ENCODE peak calls at places on chromosome 12, in six cellular contexts. V is aorta; F is CD8-positive, alpha-beta memory T cell; W is Panc1; O is right lobe of liver; D is spleen. B is an unnamed sample.
A peak's percentile ranks its signal among the peaks of the same experiment; 100 is the strongest.

GRCh38 chr12:18861287-18861858 is 123.5 kb downstream of the CAPZA3 start:
- DNase-seq in D (no peak), F (no peak), W (no peak), O (no peak), V (no peak), B (no peak)

GRCh38 chr12:132471011-132471857 is 18.7 kb upstream of the FBRSL1 start:
- DNase-seq in W (no peak), D (peak; percentile 79), O (no peak), V (no peak), F (no peak), B (no peak)

GRCh38 chr12:111057726-111058125 is 137.3 kb upstream of the MYL2 start:
- DNase-seq in O (no peak), W (no peak), V (no peak), D (no peak), F (no peak), B (no peak)

GRCh38 chr12:131383741-131384543 is 326.9 kb upstream of the SFSWAP start:
- DNase-seq in V (no peak), F (no peak), O (no peak), D (peak; percentile 58), W (no peak), B (no peak)

GRCh38 chr12:12915654-12916053 is 24.3 kb downstream of the GPRC5A start:
- DNase-seq in D (no peak), F (no peak), W (no peak), V (no peak), O (no peak), B (no peak)

GRCh38 chr12:91111366-91112321 is at the start of gene LUM:
- DNase-seq in D (no peak), F (no peak), V (peak; percentile 60), W (no peak), O (no peak), B (no peak)

GRCh38 chr12:46507766-46508165 is 135.2 kb upstream of the SLC38A2 start:
- DNase-seq in V (no peak), F (no peak), D (no peak), W (no peak), O (no peak), B (no peak)

GRCh38 chr12:89932950-89933349 is 224.3 kb upstream of the ATP2B1 start:
- DNase-seq in W (no peak), V (no peak), O (no peak), D (no peak), F (no peak), B (no peak)

GRCh38 chr12:54039417-54040147 is 6.7 kb downstream of the HOXC5 start:
- DNase-seq in F (no peak), D (no peak), W (no peak), O (no peak), V (peak; percentile 79), B (no peak)

GRCh38 chr12:2194060-2194459 is 141.3 kb downstream of the CACNA1C start:
- DNase-seq in W (no peak), D (no peak), F (no peak), V (no peak), O (no peak), B (no peak)
- H3K27ac ChIP-seq in W (no peak overlapping the region), D (no peak overlapping the region), F (no peak overlapping the region), V (no peak overlapping the region), O (no peak overlapping the region), B (no peak overlapping the region)

DNA sequence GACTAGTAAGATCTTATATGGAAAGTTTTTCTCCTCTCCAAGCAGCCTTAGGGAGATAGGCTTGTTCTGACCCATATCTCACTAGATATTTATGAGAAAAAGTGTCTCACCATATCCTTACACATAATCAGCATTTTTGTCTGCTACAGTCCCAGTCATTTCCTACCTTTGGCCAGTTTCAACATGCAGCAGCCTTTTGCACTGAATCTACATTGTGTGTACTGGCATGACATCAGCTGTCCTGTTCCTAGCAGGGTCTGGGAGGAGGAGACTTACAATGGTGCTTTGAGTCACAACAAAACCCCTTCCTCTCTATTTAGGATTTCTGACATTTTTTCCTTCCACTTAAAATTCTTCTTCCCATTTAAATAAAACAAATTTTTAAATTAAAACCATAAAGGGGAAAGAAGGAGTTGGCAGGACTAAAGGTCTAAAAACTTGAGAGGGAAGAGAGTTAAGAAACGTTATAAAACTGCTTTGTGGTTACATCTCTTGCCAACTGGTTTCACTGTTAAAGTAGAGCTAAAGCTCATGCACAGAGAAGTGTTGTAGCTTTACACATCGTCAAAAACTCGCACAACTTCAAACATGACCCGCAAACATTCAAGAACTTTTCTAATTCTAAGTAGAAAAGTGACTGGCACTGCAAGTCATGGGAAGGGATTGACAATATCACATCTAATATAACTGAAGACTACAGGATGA is 53.3 kb upstream of the CERS5 start:
- DNase-seq in V (no peak), D (no peak), W (no peak), O (no peak), F (no peak), B (no peak)
- H3K4me1 ChIP-seq in V (peaks cover 7% of the 10 kb centered on the region), D (peaks cover 24% of the 10 kb centered on the region), W (peaks cover 33% of the 10 kb centered on the region), O (no peaks in the 10 kb centered on the region), F (peaks cover 24% of the 10 kb centered on the region), B (peaks cover 20% of the 10 kb centered on the region)

GRCh38 chr12:68894276-68894855 is 38.6 kb downstream of the CPM start:
- DNase-seq in V (no peak), O (no peak), W (no peak), D (no peak), F (no peak), B (no peak)
- H3K27ac ChIP-seq in V (no peak overlapping the region), O (no peak overlapping the region), W (no peak overlapping the region), D (no peak overlapping the region), F (no peak overlapping the region), B (no peak overlapping the region)

GRCh38 chr12:26789731-26790644 is 43.0 kb downstream of the ITPR2 start:
- DNase-seq in D (no peak), F (no peak), W (no peak), V (no peak), O (no peak), B (no peak)
- H3K4me1 ChIP-seq in D (peaks cover 18% of the 10 kb centered on the region), F (no peaks in the 10 kb centered on the region), W (peaks cover 19% of the 10 kb centered on the region), V (peaks cover 5% of the 10 kb centered on the region), O (peaks cover 7% of the 10 kb centered on the region), B (peaks cover 30% of the 10 kb centered on the region)

DNA sequence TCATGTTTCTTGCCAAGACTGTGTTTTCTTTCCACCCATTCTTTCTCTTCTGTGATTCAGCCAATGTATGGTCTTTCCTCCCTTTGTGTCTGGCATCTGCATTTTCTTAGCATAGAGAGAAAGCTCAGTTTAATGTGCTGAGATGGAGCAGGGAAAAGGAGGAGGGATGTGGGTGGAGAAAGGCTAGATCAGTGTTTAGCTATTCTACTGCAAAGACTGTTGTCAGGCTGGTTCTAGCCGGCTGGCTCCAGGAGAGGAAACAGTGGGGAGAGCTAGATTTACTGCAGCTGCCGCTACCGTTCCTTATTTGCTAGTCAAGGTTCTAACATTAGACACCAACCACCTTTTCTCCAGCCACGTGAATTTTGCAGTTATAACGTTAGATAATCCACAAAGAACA is 5.2 kb upstream of the RIMKLB start:
- DNase-seq in F (no peak), V (peak; percentile 72), O (no peak), D (no peak), W (no peak), B (no peak)
- H3K27ac ChIP-seq in F (no peak overlapping the region), V (no peak overlapping the region), O (no peak overlapping the region), D (no peak overlapping the region), W (no peak overlapping the region), B (peak overlapping the region; percentile 59)

B was measured in upper lobe of right lung.